ENCODE peak calls at places on chromosomes 13 and 19, in ten cellular contexts. One of them, this sample, is unnamed.

GRCh38 chr19:48806818-48807589 is 3.8 kb downstream of the BCAT2 start:
- DNase-seq in PC-9: no peak
- DNase-seq in epithelial cell of esophagus: peak; percentile 60
- DNase-seq in gastrocnemius medialis: peak; percentile 31
- DNase-seq in stimulated activated CD4-positive, alpha-beta T cell treated with anti-CD3 and anti-CD28 coated beads, TNF-alpha, amount 100 ng/mL, for 4 hours: no peak
- DNase-seq in T-helper 1 cell: no peak
- DNase-seq in foreskin fibroblast: peak; percentile 62
- DNase-seq in activated T-helper 1 cell treated with anti-CD3 and anti-CD28 coated beads, Interleukin-2, amount 50 U/mL, for 16 hours: no peak
- DNase-seq in activated naive CD4-positive, alpha-beta T cell treated with anti-CD3 and anti-CD28 coated beads, Interleukin-2, amount 10 ng/mL, durations not matched to agents 7 days and 5 days: no peak
- DNase-seq in GM04503: no peak
- DNase-seq in this sample: peak; percentile 50

GRCh38 chr13:25847145-25847544 is 204.7 kb downstream of the SHISA2 start:
- DNase-seq in stimulated activated CD4-positive, alpha-beta T cell treated with anti-CD3 and anti-CD28 coated beads, TNF-alpha, amount 100 ng/mL, for 4 hours: no peak
- DNase-seq in PC-9: no peak
- DNase-seq in foreskin fibroblast: no peak
- DNase-seq in GM04503: no peak
- DNase-seq in T-helper 1 cell: no peak
- DNase-seq in epithelial cell of esophagus: no peak
- DNase-seq in activated naive CD4-positive, alpha-beta T cell treated with anti-CD3 and anti-CD28 coated beads, Interleukin-2, amount 10 ng/mL, durations not matched to agents 7 days and 5 days: peak; percentile 38
- DNase-seq in gastrocnemius medialis: no peak
- DNase-seq in activated T-helper 1 cell treated with anti-CD3 and anti-CD28 coated beads, Interleukin-2, amount 50 U/mL, for 16 hours: no peak
- DNase-seq in this sample: no peak

GRCh38 chr13:21676611-21677021 is 5.7 kb downstream of the FGF9 start:
- DNase-seq in T-helper 1 cell: no peak
- DNase-seq in GM04503: no peak
- DNase-seq in activated naive CD4-positive, alpha-beta T cell treated with anti-CD3 and anti-CD28 coated beads, Interleukin-2, amount 10 ng/mL, durations not matched to agents 7 days and 5 days: peak; percentile 33
- DNase-seq in epithelial cell of esophagus: peak; percentile 48
- DNase-seq in activated T-helper 1 cell treated with anti-CD3 and anti-CD28 coated beads, Interleukin-2, amount 50 U/mL, for 16 hours: no peak
- DNase-seq in stimulated activated CD4-positive, alpha-beta T cell treated with anti-CD3 and anti-CD28 coated beads, TNF-alpha, amount 100 ng/mL, for 4 hours: no peak
- DNase-seq in gastrocnemius medialis: no peak
- DNase-seq in foreskin fibroblast: no peak
- DNase-seq in PC-9: no peak
- DNase-seq in this sample: no peak

GRCh38 chr19:51366050-51366998 is at the start of gene ETFB:
- DNase-seq in stimulated activated CD4-positive, alpha-beta T cell treated with anti-CD3 and anti-CD28 coated beads, TNF-alpha, amount 100 ng/mL, for 4 hours: peak; percentile 88
- DNase-seq in epithelial cell of esophagus: peak; percentile 98
- DNase-seq in PC-9: peak; percentile 97
- DNase-seq in activated naive CD4-positive, alpha-beta T cell treated with anti-CD3 and anti-CD28 coated beads, Interleukin-2, amount 10 ng/mL, durations not matched to agents 7 days and 5 days: peak; percentile 97
- DNase-seq in gastrocnemius medialis: peak; percentile 100
- DNase-seq in foreskin fibroblast: peak; percentile 99
- DNase-seq in activated T-helper 1 cell treated with anti-CD3 and anti-CD28 coated beads, Interleukin-2, amount 50 U/mL, for 16 hours: peak; percentile 80
- DNase-seq in T-helper 1 cell: peak; percentile 86
- DNase-seq in GM04503: peak; percentile 88
- DNase-seq in this sample: peak; percentile 99

GRCh38 chr19:9171393-9171991 is 7.3 kb upstream of the OR7D2 start:
- DNase-seq in activated T-helper 1 cell treated with anti-CD3 and anti-CD28 coated beads, Interleukin-2, amount 50 U/mL, for 16 hours: no peak
- DNase-seq in GM04503: peak; percentile 3
- DNase-seq in foreskin fibroblast: peak; percentile 36
- DNase-seq in T-helper 1 cell: no peak
- DNase-seq in epithelial cell of esophagus: no peak
- DNase-seq in stimulated activated CD4-positive, alpha-beta T cell treated with anti-CD3 and anti-CD28 coated beads, TNF-alpha, amount 100 ng/mL, for 4 hours: no peak
- DNase-seq in activated naive CD4-positive, alpha-beta T cell treated with anti-CD3 and anti-CD28 coated beads, Interleukin-2, amount 10 ng/mL, durations not matched to agents 7 days and 5 days: no peak
- DNase-seq in gastrocnemius medialis: no peak
- DNase-seq in PC-9: no peak
- DNase-seq in this sample: no peak

GRCh38 chr19:44847144-44848035 is 1.3 kb downstream of the NECTIN2 start:
- DNase-seq in PC-9: peak; percentile 80
- DNase-seq in epithelial cell of esophagus: peak; percentile 78
- DNase-seq in gastrocnemius medialis: no peak
- DNase-seq in activated T-helper 1 cell treated with anti-CD3 and anti-CD28 coated beads, Interleukin-2, amount 50 U/mL, for 16 hours: no peak
- DNase-seq in activated naive CD4-positive, alpha-beta T cell treated with anti-CD3 and anti-CD28 coated beads, Interleukin-2, amount 10 ng/mL, durations not matched to agents 7 days and 5 days: peak; percentile 25
- DNase-seq in T-helper 1 cell: no peak
- DNase-seq in GM04503: no peak
- DNase-seq in foreskin fibroblast: peak; percentile 80
- DNase-seq in stimulated activated CD4-positive, alpha-beta T cell treated with anti-CD3 and anti-CD28 coated beads, TNF-alpha, amount 100 ng/mL, for 4 hours: no peak
- DNase-seq in this sample: peak; percentile 64

GRCh38 chr19:3036119-3036794 is 7.2 kb upstream of the TLE2 start:
- DNase-seq in activated T-helper 1 cell treated with anti-CD3 and anti-CD28 coated beads, Interleukin-2, amount 50 U/mL, for 16 hours: peak; percentile 60
- DNase-seq in T-helper 1 cell: peak; percentile 65
- DNase-seq in foreskin fibroblast: peak; percentile 96
- DNase-seq in epithelial cell of esophagus: peak; percentile 93
- DNase-seq in GM04503: peak; percentile 45
- DNase-seq in stimulated activated CD4-positive, alpha-beta T cell treated with anti-CD3 and anti-CD28 coated beads, TNF-alpha, amount 100 ng/mL, for 4 hours: peak; percentile 54
- DNase-seq in activated naive CD4-positive, alpha-beta T cell treated with anti-CD3 and anti-CD28 coated beads, Interleukin-2, amount 10 ng/mL, durations not matched to agents 7 days and 5 days: peak; percentile 90
- DNase-seq in gastrocnemius medialis: peak; percentile 92
- DNase-seq in PC-9: peak; percentile 89
- DNase-seq in this sample: peak; percentile 90

GRCh38 chr13:37175996-37176395 is 70.5 kb upstream of the CSNK1A1L start:
- DNase-seq in epithelial cell of esophagus: peak; percentile 78
- DNase-seq in activated naive CD4-positive, alpha-beta T cell treated with anti-CD3 and anti-CD28 coated beads, Interleukin-2, amount 10 ng/mL, durations not matched to agents 7 days and 5 days: no peak
- DNase-seq in activated T-helper 1 cell treated with anti-CD3 and anti-CD28 coated beads, Interleukin-2, amount 50 U/mL, for 16 hours: no peak
- DNase-seq in gastrocnemius medialis: no peak
- DNase-seq in PC-9: no peak
- DNase-seq in T-helper 1 cell: no peak
- DNase-seq in stimulated activated CD4-positive, alpha-beta T cell treated with anti-CD3 and anti-CD28 coated beads, TNF-alpha, amount 100 ng/mL, for 4 hours: no peak
- DNase-seq in foreskin fibroblast: peak; percentile 85
- DNase-seq in GM04503: peak; percentile 92
- DNase-seq in this sample: peak; percentile 18

GRCh38 chr19:19403373-19403901 is 2.0 kb upstream of the GATAD2A start:
- DNase-seq in epithelial cell of esophagus: peak; percentile 73
- DNase-seq in PC-9: peak; percentile 66
- DNase-seq in T-helper 1 cell: no peak
- DNase-seq in foreskin fibroblast: peak; percentile 73
- DNase-seq in gastrocnemius medialis: no peak
- DNase-seq in activated naive CD4-positive, alpha-beta T cell treated with anti-CD3 and anti-CD28 coated beads, Interleukin-2, amount 10 ng/mL, durations not matched to agents 7 days and 5 days: no peak
- DNase-seq in stimulated activated CD4-positive, alpha-beta T cell treated with anti-CD3 and anti-CD28 coated beads, TNF-alpha, amount 100 ng/mL, for 4 hours: peak; percentile 9
- DNase-seq in activated T-helper 1 cell treated with anti-CD3 and anti-CD28 coated beads, Interleukin-2, amount 50 U/mL, for 16 hours: no peak
- DNase-seq in GM04503: no peak
- DNase-seq in this sample: peak; percentile 64

GRCh38 chr19:33408116-33408515 is 34.6 kb downstream of the CEBPG start:
- DNase-seq in epithelial cell of esophagus: no peak
- DNase-seq in PC-9: no peak
- DNase-seq in foreskin fibroblast: no peak
- DNase-seq in activated naive CD4-positive, alpha-beta T cell treated with anti-CD3 and anti-CD28 coated beads, Interleukin-2, amount 10 ng/mL, durations not matched to agents 7 days and 5 days: no peak
- DNase-seq in T-helper 1 cell: no peak
- DNase-seq in activated T-helper 1 cell treated with anti-CD3 and anti-CD28 coated beads, Interleukin-2, amount 50 U/mL, for 16 hours: no peak
- DNase-seq in gastrocnemius medialis: no peak
- DNase-seq in stimulated activated CD4-positive, alpha-beta T cell treated with anti-CD3 and anti-CD28 coated beads, TNF-alpha, amount 100 ng/mL, for 4 hours: no peak
- DNase-seq in GM04503: no peak
- DNase-seq in this sample: no peak

GRCh38 chr19:29098091-29098490 is 114.9 kb downstream of the UQCRFS1 start:
- DNase-seq in activated naive CD4-positive, alpha-beta T cell treated with anti-CD3 and anti-CD28 coated beads, Interleukin-2, amount 10 ng/mL, durations not matched to agents 7 days and 5 days: no peak
- DNase-seq in T-helper 1 cell: no peak
- DNase-seq in stimulated activated CD4-positive, alpha-beta T cell treated with anti-CD3 and anti-CD28 coated beads, TNF-alpha, amount 100 ng/mL, for 4 hours: no peak
- DNase-seq in activated T-helper 1 cell treated with anti-CD3 and anti-CD28 coated beads, Interleukin-2, amount 50 U/mL, for 16 hours: no peak
- DNase-seq in PC-9: no peak
- DNase-seq in GM04503: no peak
- DNase-seq in foreskin fibroblast: no peak
- DNase-seq in gastrocnemius medialis: peak; percentile 41
- DNase-seq in epithelial cell of esophagus: no peak
- DNase-seq in this sample: no peak

GRCh38 chr13:44068737-44069136 is 189.0 kb downstream of the LACC1 start:
- DNase-seq in foreskin fibroblast: peak; percentile 58
- DNase-seq in PC-9: no peak
- DNase-seq in epithelial cell of esophagus: peak; percentile 79
- DNase-seq in activated T-helper 1 cell treated with anti-CD3 and anti-CD28 coated beads, Interleukin-2, amount 50 U/mL, for 16 hours: no peak
- DNase-seq in stimulated activated CD4-positive, alpha-beta T cell treated with anti-CD3 and anti-CD28 coated beads, TNF-alpha, amount 100 ng/mL, for 4 hours: no peak
- DNase-seq in GM04503: peak; percentile 38
- DNase-seq in activated naive CD4-positive, alpha-beta T cell treated with anti-CD3 and anti-CD28 coated beads, Interleukin-2, amount 10 ng/mL, durations not matched to agents 7 days and 5 days: no peak
- DNase-seq in T-helper 1 cell: no peak
- DNase-seq in gastrocnemius medialis: no peak
- DNase-seq in this sample: peak; percentile 77

This sample was measured in RPMI7951.